ENCODE peak calls at places on chromosomes 13 and 19, in seven cellular contexts. X, T, F, U, R, V and I are unnamed samples.

GRCh38 chr19:1283207-1283916 is 2.3 kb upstream of the EFNA2 start:
- DNase-seq in X (no peak), T (no peak), F (no peak), U (no peak), R (no peak), V (no peak), I (peak; percentile 52)

GRCh38 chr19:6362351-6362801 is 1.0 kb downstream of the CLPP start:
- DNase-seq in X (no peak), T (no peak), F (no peak), U (no peak), R (no peak), V (no peak), I (peak; percentile 25)

GRCh38 chr19:41545547-41545946 is 30.4 kb upstream of the CEACAM21 start:
- DNase-seq in X (no peak), T (no peak), F (no peak), U (no peak), R (no peak), V (no peak), I (no peak)

GRCh38 chr13:113845723-113846638 is 17.9 kb downstream of the GAS6 start:
- DNase-seq in X (no peak), T (no peak), F (no peak), U (no peak), R (no peak), V (no peak), I (no peak)

GRCh38 chr13:31119966-31120733 is 41.6 kb downstream of the HSPH1 start:
- DNase-seq in X (no peak), T (no peak), F (no peak), U (peak; percentile 11), R (no peak), V (no peak), I (no peak)

GRCh38 chr19:37654118-37654517 is 1.1 kb downstream of the ZFP30 start:
- DNase-seq in X (no peak), T (no peak), F (no peak), U (no peak), R (no peak), V (no peak), I (no peak)

GRCh38 chr19:6092329-6093286 is 17.7 kb downstream of the RFX2 start:
- DNase-seq in X (no peak), T (peak; percentile 87), F (peak; percentile 78), U (peak; percentile 88), R (peak; percentile 56), V (peak; percentile 77), I (peak; percentile 88)

GRCh38 chr13:77868717-77869116 is 49.9 kb downstream of the EDNRB start:
- DNase-seq in X (no peak), T (no peak), F (no peak), U (peak; percentile 56), R (no peak), V (no peak), I (no peak)

GRCh38 chr13:73169971-73170370 is 111.2 kb downstream of the KLF5 start:
- DNase-seq in X (no peak), T (no peak), F (no peak), U (no peak), R (no peak), V (no peak), I (no peak)

GRCh38 chr13:28854657-28855056 is 34.5 kb downstream of the MTUS2 start:
- DNase-seq in X (no peak), T (no peak), F (no peak), U (no peak), R (no peak), V (no peak), I (no peak)

GRCh38 chr19:18417250-18418033 is 1.8 kb upstream of the SSBP4 start:
- DNase-seq in X (peak; percentile 86), T (peak; percentile 90), F (peak; percentile 91), U (peak; percentile 73), R (peak; percentile 63), V (peak; percentile 79), I (no peak)

GRCh38 chr13:108176685-108177274 is 38.6 kb downstream of the LIG4 start:
- DNase-seq in X (peak; percentile 82), T (no peak), F (no peak), U (peak; percentile 22), R (peak; percentile 42), V (peak; percentile 25), I (peak; percentile 23)

GRCh38 chr13:113883921-113884804 is 20.3 kb upstream of the GAS6 start:
- DNase-seq in X (no peak), T (no peak), F (no peak), U (no peak), R (no peak), V (no peak), I (no peak)

GRCh38 chr19:28667348-28667977 is 545.5 kb downstream of the UQCRFS1 start:
- DNase-seq in X (no peak), T (no peak), F (no peak), U (no peak), R (no peak), V (no peak), I (no peak)

GRCh38 chr19:39843919-39844793 is 2.0 kb downstream of the FBL start:
- DNase-seq in X (peak; percentile 30), T (no peak), F (no peak), U (peak; percentile 58), R (peak; percentile 51), V (peak; percentile 79), I (peak; percentile 54)

GRCh38 chr13:87570669-87571068 is 100.5 kb upstream of the SLITRK5 start:
- DNase-seq in X (no peak), T (no peak), F (no peak), U (no peak), R (no peak), V (no peak), I (no peak)

GRCh38 chr13:24271231-24271610 is 38.2 kb upstream of the C1QTNF9 start:
- DNase-seq in X (no peak), T (no peak), F (no peak), U (no peak), R (no peak), V (no peak), I (no peak)
- H3K4me1 ChIP-seq in X (peaks cover 25% of the 10 kb centered on the region), T (peaks cover 21% of the 10 kb centered on the region), F (peaks cover 72% of the 10 kb centered on the region), U (peaks cover 18% of the 10 kb centered on the region), R (peaks cover 34% of the 10 kb centered on the region), V (peaks cover 12% of the 10 kb centered on the region), I (peaks cover 18% of the 10 kb centered on the region)

GRCh38 chr19:45182758-45183157 is 4.2 kb downstream of the BLOC1S3 start:
- DNase-seq in X (no peak), T (no peak), F (no peak), U (no peak), R (no peak), V (no peak), I (no peak)

GRCh38 chr19:45177817-45178261 is at the start of gene TRAPPC6A:
- DNase-seq in X (no peak), T (no peak), F (no peak), U (peak; percentile 70), R (no peak), V (peak; percentile 74), I (no peak)

GRCh38 chr19:45179063-45179847 is 671 bp downstream of the BLOC1S3 start:
- DNase-seq in X (no peak), T (peak; percentile 52), F (peak; percentile 26), U (peak; percentile 17), R (no peak), V (no peak), I (no peak)

GRCh38 chr19:45178262-45179062 is at the start of gene BLOC1S3:
- DNase-seq in X (peak; percentile 99), T (peak; percentile 100), F (peak; percentile 100), U (peak; percentile 100), R (peak; percentile 100), V (peak; percentile 100), I (peak; percentile 100)

DNA sequence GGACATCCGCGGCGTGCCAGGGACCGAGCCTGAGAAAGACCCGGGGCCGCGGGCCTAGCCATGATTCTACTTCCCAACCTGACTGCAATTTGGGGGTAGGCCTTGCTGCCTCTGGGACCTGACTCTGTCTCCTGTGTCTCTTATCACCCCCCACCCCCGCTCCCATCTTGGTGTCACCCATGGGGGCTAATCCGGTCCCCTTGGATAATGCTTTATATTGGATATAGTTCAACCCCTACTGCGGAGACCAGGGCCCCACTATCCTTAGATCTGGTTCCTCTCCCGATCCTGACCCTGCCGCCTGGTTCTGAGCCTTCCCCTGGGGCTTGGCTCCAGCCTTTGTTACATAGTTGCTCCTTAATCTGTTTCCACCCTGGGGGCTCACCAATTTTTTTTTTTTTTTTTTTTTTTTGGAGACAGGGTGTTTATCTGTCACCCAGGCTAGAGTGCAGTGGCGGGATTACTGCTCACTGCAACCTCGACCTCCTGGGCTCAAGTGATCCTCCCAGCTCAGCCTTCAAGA is 1.3 kb downstream of the BLOC1S3 start:
- DNase-seq in X (no peak), T (no peak), F (no peak), U (no peak), R (no peak), V (no peak), I (no peak)
- H3K27ac ChIP-seq in X (peak overlapping the region; percentile 45), T (no peak overlapping the region), F (peak overlapping the region; percentile 87), U (peak overlapping the region; percentile 69), R (peak overlapping the region; percentile 79), V (peak overlapping the region; percentile 82), I (no peak overlapping the region)

GRCh38 chr19:30116984-30117555 is 175.0 kb downstream of the URI1 start:
- DNase-seq in X (no peak), T (no peak), F (no peak), U (no peak), R (no peak), V (no peak), I (no peak)

GRCh38 chr19:30117636-30118145 is 175.7 kb downstream of the URI1 start:
- DNase-seq in X (no peak), T (no peak), F (no peak), U (no peak), R (no peak), V (no peak), I (no peak)

GRCh38 chr19:30115947-30116346 is 173.9 kb downstream of the URI1 start:
- DNase-seq in X (no peak), T (no peak), F (no peak), U (no peak), R (no peak), V (no peak), I (no peak)

GRCh38 chr19:30118221-30118620 is 176.2 kb downstream of the URI1 start:
- DNase-seq in X (no peak), T (no peak), F (no peak), U (no peak), R (no peak), V (no peak), I (no peak)

GRCh38 chr19:30116530-30116929 is 174.5 kb downstream of the URI1 start:
- DNase-seq in X (no peak), T (no peak), F (no peak), U (no peak), R (no peak), V (no peak), I (no peak)
- H3K4me1 ChIP-seq in X (no peaks in the 10 kb centered on the region), T (no peaks in the 10 kb centered on the region), F (no peaks in the 10 kb centered on the region), U (no peaks in the 10 kb centered on the region), R (peaks cover 1% of the 10 kb centered on the region), V (no peaks in the 10 kb centered on the region), I (no peaks in the 10 kb centered on the region)

GRCh38 chr13:96898855-96899254 is 95.4 kb downstream of the OXGR1 start:
- DNase-seq in X (no peak), T (no peak), F (no peak), U (no peak), R (no peak), V (no peak), I (no peak)
- H3K27ac ChIP-seq in X (no peak overlapping the region), T (no peak overlapping the region), F (no peak overlapping the region), U (no peak overlapping the region), R (no peak overlapping the region), V (no peak overlapping the region), I (no peak overlapping the region)

DNA sequence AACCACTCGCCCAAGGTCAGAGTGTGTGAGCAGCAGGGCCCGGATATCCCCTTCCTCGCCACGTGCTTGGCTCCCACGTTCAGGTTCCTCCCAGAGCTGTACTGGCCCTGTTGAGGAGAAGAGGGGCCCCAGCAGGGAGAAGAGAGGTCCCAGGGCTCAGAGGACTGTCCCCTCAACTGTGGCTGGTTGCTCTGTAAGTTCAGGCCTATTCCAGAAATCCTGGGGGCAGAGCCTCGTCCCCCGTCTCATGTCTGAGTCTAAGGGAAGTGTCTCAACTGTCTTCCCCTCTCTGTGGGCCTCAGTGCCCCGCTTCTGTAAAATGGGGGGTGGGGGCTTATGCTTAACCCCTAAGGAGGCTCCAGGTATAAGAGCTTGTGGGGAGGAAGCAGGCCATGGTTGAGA is 3.9 kb downstream of the PPP5C start:
- DNase-seq in X (no peak), T (no peak), F (no peak), U (no peak), R (no peak), V (no peak), I (no peak)
- H3K4me1 ChIP-seq in X (peaks cover 42% of the 10 kb centered on the region), T (peaks cover 51% of the 10 kb centered on the region), F (peaks cover 86% of the 10 kb centered on the region), U (peaks cover 18% of the 10 kb centered on the region), R (peaks cover 73% of the 10 kb centered on the region), V (peaks cover 57% of the 10 kb centered on the region), I (peaks cover 15% of the 10 kb centered on the region)